ENCODE peak calls at places on chromosomes 6 and 20, in ten cellular contexts. V, M, P, B, Y, G, Q, L, C and T are unnamed samples.

GRCh38 chr6:9540534-9541126 is 874.2 kb downstream of the TFAP2A start:
- DNase-seq in B (no peak), V (no peak), C (no peak), M (no peak), G (no peak), P (no peak), Q (no peak), Y (no peak), L (no peak), T (no peak)

GRCh38 chr6:108736832-108737231 is 111.4 kb upstream of the ARMC2 start:
- DNase-seq in M (no peak), B (no peak), C (no peak), V (no peak), G (no peak), Q (peak), L (no peak), P (no peak), Y (no peak), T (peak)

GRCh38 chr6:151209071-151209831 is 30.5 kb upstream of the AKAP12 start:
- DNase-seq in L (no peak), G (no peak), M (no peak), Q (no peak), V (no peak), B (no peak), P (no peak), Y (no peak), C (no peak), T (no peak)

GRCh38 chr6:42777126-42777822 is 4.6 kb upstream of the BICRAL start:
- DNase-seq in M (no peak), V (no peak), Q (no peak), B (no peak), L (no peak), Y (no peak), C (no peak), P (no peak), G (no peak), T (no peak)

GRCh38 chr20:45061244-45061643 is 39.7 kb downstream of the KCNS1 start:
- DNase-seq in Y (no peak), B (no peak), M (no peak), Q (no peak), L (no peak), P (no peak), C (no peak), V (no peak), G (no peak), T (no peak)

GRCh38 chr20:33830371-33830770 is 19.2 kb downstream of the CHMP4B start:
- DNase-seq in M (no peak), C (no peak), Y (no peak), V (no peak), Q (no peak), B (no peak), G (no peak), L (no peak), P (no peak), T (no peak)

GRCh38 chr20:40757087-40757486 is 68.1 kb upstream of the MAFB start:
- DNase-seq in G (no peak), L (no peak), B (no peak), Q (no peak), Y (no peak), C (no peak), P (no peak), V (no peak), M (no peak), T (peak)

GRCh38 chr6:96626749-96627353 is 63.9 kb downstream of the FHL5 start:
- DNase-seq in Y (no peak), V (no peak), M (no peak), G (no peak), B (no peak), Q (no peak), L (no peak), P (no peak), C (no peak), T (no peak)

GRCh38 chr20:52041966-52042365 is 149.6 kb downstream of the ZFP64 start:
- DNase-seq in C (no peak), Y (no peak), P (no peak), V (no peak), L (no peak), B (no peak), G (no peak), Q (no peak), M (no peak), T (no peak)

GRCh38 chr20:52049001-52049731 is 142.4 kb downstream of the ZFP64 start:
- DNase-seq in L (no peak), Y (no peak), G (no peak), P (no peak), Q (no peak), V (no peak), B (no peak), C (no peak), M (no peak), T (no peak)

GRCh38 chr20:52048365-52048764 is 143.2 kb downstream of the ZFP64 start:
- DNase-seq in V (no peak), L (no peak), M (no peak), P (no peak), C (no peak), G (no peak), B (no peak), Y (no peak), Q (no peak), T (no peak)

GRCh38 chr20:52047811-52048302 is 143.7 kb downstream of the ZFP64 start:
- DNase-seq in Q (no peak), P (no peak), M (no peak), V (no peak), Y (no peak), B (no peak), L (peak), C (no peak), G (no peak), T (no peak)
- H3K4me3 ChIP-seq in Q (no peak), P (no peak), M (no peak), V (no peak), Y (no peak), B (no peak), L (no peak), C (no peak), G (no peak), T (no peak)

GRCh38 chr6:131825946-131826345 is 18.1 kb downstream of the ENPP1 start:
- DNase-seq in Q (no peak), B (no peak), C (no peak), G (no peak), P (no peak), V (no peak), L (no peak), Y (no peak), M (no peak), T (no peak)
- H3K27ac ChIP-seq in Q (no peak), B (no peak), C (no peak), G (no peak), P (no peak), V (no peak), L (no peak), Y (no peak), M (no peak), T (no peak)

GRCh38 chr20:16666272-16666671 is 63.6 kb upstream of the SNRPB2 start:
- DNase-seq in Q (no peak), L (no peak), Y (no peak), B (no peak), V (no peak), C (no peak), P (no peak), M (no peak), G (no peak), T (no peak)
- TF ChIP-seq CTCF in Q (no peak), L (no peak), Y (no peak), B (no peak), V (no peak), C (no peak), P (no peak), M (no peak), G (no peak), T (no peak)

GRCh38 chr6:157088841-157089240 is 234.5 kb downstream of the TMEM242 start:
- DNase-seq in Q (no peak), Y (no peak), V (no peak), M (no peak), C (no peak), G (no peak), L (no peak), B (no peak), P (no peak), T (no peak)
- H3K4me3 ChIP-seq in Q (no peak), Y (no peak), V (no peak), M (no peak), C (no peak), G (no peak), L (no peak), B (no peak), P (no peak), T (no peak)

DNA sequence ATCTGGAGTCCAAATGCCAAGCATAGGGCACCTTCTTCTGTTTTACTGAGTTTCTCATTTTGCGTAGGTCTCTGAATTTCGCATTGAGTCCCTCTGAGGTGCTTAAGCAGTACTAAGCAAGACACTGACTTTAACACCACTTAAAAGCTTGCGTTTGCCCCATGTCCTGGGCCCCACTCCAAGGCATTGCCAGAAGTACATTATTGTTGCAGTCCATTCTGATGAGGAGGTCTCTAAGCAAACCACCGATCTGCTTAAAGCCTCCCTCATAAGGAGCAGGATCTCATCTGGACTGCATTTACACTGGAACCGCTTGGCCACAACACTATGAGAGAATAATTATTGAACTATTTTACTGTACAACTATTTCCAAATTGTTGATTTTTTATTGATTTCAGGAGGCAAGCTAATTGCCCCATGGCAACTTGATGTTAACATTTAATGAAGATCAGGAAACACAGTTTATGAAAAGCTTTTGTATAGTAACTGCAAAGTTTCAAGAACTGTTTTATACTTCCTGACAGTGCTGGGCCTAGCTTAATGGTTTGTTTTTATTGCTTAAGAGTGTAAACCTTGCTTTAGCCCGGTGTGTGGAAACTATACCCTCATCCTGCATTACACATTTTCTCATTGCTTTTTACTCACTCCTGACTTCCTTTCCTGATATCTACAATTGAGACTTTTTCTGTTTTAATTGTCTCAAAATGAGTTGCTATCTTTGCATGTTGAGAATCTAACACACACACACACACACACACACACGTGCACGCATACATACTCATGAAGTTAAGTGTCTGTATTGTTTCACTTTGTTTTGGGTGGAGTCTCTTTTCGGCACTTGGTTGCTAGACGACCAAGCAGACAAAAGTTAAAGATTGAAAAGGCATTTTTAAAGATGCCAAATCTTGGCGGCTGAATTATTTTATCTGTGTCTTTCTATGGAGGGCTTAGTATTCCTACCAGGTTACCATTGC is 16.6 kb downstream of the BMP2 start:
- DNase-seq in C (no peak), V (no peak), B (no peak), Y (no peak), M (no peak), P (no peak), Q (no peak), L (no peak), G (no peak), T (no peak)
- H3K27ac ChIP-seq in C (no peak), V (no peak), B (no peak), Y (no peak), M (no peak), P (no peak), Q (no peak), L (no peak), G (no peak), T (no peak)

GRCh38 chr6:25013249-25013648 is 77.5 kb upstream of the RIPOR2 start:
- DNase-seq in V (no peak), Y (no peak), P (no peak), L (no peak), M (no peak), B (no peak), G (no peak), Q (no peak), C (no peak), T (no peak)
- TF ChIP-seq CTCF in V (no peak), Y (no peak), P (no peak), L (no peak), M (no peak), B (no peak), G (no peak), Q (no peak), C (no peak), T (no peak)

GRCh38 chr6:52363222-52363867 is 1.4 kb downstream of the PAQR8 start:
- DNase-seq in P (peak), C (no peak), Y (no peak), Q (no peak), M (no peak), V (no peak), B (no peak), G (no peak), L (no peak), T (no peak)
- H3K4me3 ChIP-seq in P (peak), C (peak), Y (peak), Q (peak), M (peak), V (peak), B (peak), G (peak), L (peak), T (peak)

DNA sequence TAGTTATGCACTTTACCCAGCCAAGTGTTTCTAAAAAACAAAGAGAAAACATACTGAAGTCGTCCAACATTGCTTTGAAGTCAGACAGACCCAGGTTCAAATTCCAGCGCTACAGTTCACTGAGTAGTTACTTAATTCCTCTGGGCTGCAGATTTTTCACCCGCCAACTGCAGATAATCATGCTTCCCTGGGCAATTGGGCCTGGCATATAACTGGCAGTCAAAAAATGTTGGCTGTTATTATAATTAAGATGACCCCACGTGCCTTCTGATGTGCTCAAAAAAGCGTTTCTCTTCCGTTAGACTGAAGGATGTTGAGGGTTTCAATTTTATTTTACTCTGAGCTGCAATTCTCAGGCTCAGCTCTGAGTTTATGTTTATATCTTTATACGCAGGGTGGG is 156.1 kb upstream of the CITED2 start:
- DNase-seq in P (no peak), Q (no peak), C (no peak), L (no peak), M (no peak), B (no peak), V (no peak), G (no peak), Y (no peak), T (no peak)
- H3K27ac ChIP-seq in P (no peak), Q (no peak), C (no peak), L (peak), M (no peak), B (peak), V (no peak), G (peak), Y (peak), T (no peak)

DNA sequence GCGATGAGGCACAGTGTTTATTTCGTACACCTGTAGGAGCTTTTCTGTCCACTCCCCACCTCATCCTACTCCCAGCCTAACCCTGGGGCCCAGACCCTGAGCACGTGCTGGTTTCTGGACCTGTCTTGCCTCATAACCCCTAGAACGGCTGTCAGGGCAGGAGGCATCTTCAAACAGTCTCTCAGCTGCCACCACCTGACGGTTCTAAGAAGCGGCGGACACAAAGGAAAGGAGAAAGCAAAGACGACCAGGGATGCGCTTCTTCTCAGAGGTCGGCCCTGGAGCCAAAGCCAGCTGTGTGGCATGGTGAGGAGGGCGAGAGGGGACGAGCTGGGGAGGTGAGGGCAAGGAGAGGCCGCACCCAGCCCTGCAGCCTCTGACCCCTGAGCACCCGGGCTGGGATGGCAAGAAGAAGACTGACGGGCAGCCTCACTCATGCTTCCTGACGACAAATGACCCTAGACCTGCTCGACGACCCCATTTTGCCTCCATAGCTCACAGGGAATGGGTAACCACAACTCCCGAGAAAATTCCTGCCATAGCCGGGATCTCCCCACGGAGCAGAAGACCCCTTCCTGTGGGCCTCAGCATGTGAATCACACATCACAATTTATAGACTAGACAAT is 62.1 kb downstream of the WDR27 start:
- DNase-seq in V (no peak), L (no peak), M (peak), B (no peak), Y (no peak), P (no peak), Q (no peak), C (no peak), G (no peak), T (no peak)
- TF ChIP-seq CTCF in V (no peak), L (no peak), M (no peak), B (no peak), Y (no peak), P (no peak), Q (no peak), C (no peak), G (no peak), T (no peak)

DNA sequence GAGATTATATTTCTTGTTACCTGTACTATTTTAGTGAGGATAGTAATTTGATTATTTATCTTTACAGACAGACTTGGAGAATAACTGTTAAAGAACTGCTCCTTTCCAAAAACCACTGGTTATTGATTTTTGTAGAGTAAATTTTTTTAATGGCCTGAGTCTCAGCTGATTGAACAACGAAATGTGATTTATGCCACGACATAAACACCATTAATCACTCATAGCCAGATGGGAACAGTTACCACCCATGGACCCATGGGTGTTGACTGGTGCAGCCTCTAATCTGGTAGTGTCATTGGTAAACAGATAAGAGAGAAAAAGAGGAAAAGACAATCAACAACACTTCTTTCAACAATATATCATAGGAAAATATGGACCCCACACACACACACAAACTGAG is 101.4 kb upstream of the BEND6 start:
- DNase-seq in M (no peak), L (no peak), P (no peak), B (no peak), Y (no peak), G (no peak), Q (no peak), V (no peak), C (no peak), T (no peak)
- H3K4me3 ChIP-seq in M (no peak), L (no peak), P (no peak), B (no peak), Y (no peak), G (no peak), Q (no peak), V (no peak), C (no peak), T (no peak)